ENCODE peak calls at places on chromosome 21, in five cellular contexts. L is spleen, I is cardiac fibroblast, Z is tibial nerve, K is esophagus muscularis mucosa. V is an unnamed sample.

GRCh38 chr21:32457360-32457840 is 44.9 kb downstream of the EVA1C start:
- DNase-seq in I (peak), Z (no peak), K (no peak), L (peak), V (peak)

GRCh38 chr21:27681038-27681437 is 714.1 kb upstream of the ADAMTS5 start:
- DNase-seq in L (no peak), K (no peak), I (no peak), Z (no peak), V (peak)

GRCh38 chr21:20301395-20301794 is 696.8 kb upstream of the NCAM2 start:
- DNase-seq in Z (no peak), K (no peak), L (no peak), I (no peak), V (no peak)

GRCh38 chr21:26445440-26445839 is 127.6 kb downstream of the CYYR1 start:
- DNase-seq in I (peak), L (no peak), K (no peak), Z (no peak), V (peak)

GRCh38 chr21:39845581-39846130 is 21.6 kb upstream of the PCP4 start:
- DNase-seq in L (no peak), I (no peak), Z (no peak), K (peak), V (peak)

GRCh38 chr21:36718951-36719501 is 20.1 kb downstream of the SIM2 start:
- DNase-seq in K (no peak), I (no peak), L (peak), Z (no peak), V (peak)

GRCh38 chr21:17607684-17608083 is 5.0 kb downstream of the BTG3 start:
- DNase-seq in K (no peak), I (no peak), Z (no peak), L (no peak), V (no peak)

GRCh38 chr21:36337099-36337509 is 17.1 kb downstream of the MORC3 start:
- DNase-seq in Z (no peak), I (peak), K (no peak), L (no peak), V (peak)

GRCh38 chr21:20997308-20997632 is 939 bp upstream of the NCAM2 start:
- DNase-seq in K (no peak), I (peak), Z (no peak), L (no peak), V (no peak)

GRCh38 chr21:35208810-35209517 is 159.9 kb upstream of the RUNX1 start:
- DNase-seq in I (peak), K (no peak), Z (no peak), L (no peak), V (peak)

GRCh38 chr21:21731626-21732025 is 733.4 kb downstream of the NCAM2 start:
- DNase-seq in I (no peak), Z (no peak), K (no peak), L (no peak), V (no peak)

GRCh38 chr21:31142600-31142999 is 104.3 kb upstream of the KRTAP19-8 start:
- DNase-seq in Z (no peak), I (no peak), L (no peak), K (no peak), V (no peak)

GRCh38 chr21:35179990-35180557 is 131.0 kb upstream of the RUNX1 start:
- DNase-seq in L (no peak), I (peak), Z (no peak), K (no peak), V (peak)

GRCh38 chr21:21179619-21180336 is 181.6 kb downstream of the NCAM2 start:
- DNase-seq in L (no peak), K (no peak), I (no peak), Z (no peak), V (no peak)

GRCh38 chr21:25708467-25709065 is 26.1 kb downstream of the ATP5PF start:
- DNase-seq in K (no peak), Z (peak), I (peak), L (no peak), V (peak)

GRCh38 chr21:29148535-29148934 is 18.1 kb downstream of the MAP3K7CL start:
- DNase-seq in K (no peak), L (no peak), Z (no peak), I (peak), V (peak)

GRCh38 chr21:26844258-26845065 is 747 bp downstream of the ADAMTS1 start:
- DNase-seq in I (peak), Z (peak), L (peak), K (no peak), V (peak)

GRCh38 chr21:29499734-29500343 is 201.1 kb downstream of the BACH1 start:
- DNase-seq in I (peak), L (no peak), K (no peak), Z (no peak), V (peak)

GRCh38 chr21:35342440-35342839 is 293.3 kb upstream of the RUNX1 start:
- DNase-seq in Z (no peak), I (no peak), L (no peak), K (no peak), V (no peak)

GRCh38 chr21:22342855-22343254 is 1344.6 kb downstream of the NCAM2 start:
- DNase-seq in Z (no peak), I (no peak), K (no peak), L (no peak), V (no peak)

GRCh38 chr21:35563885-35564451 is 496.4 kb downstream of the SETD4 start:
- DNase-seq in L (no peak), Z (peak), I (peak), K (no peak), V (peak)

GRCh38 chr21:42232176-42232825 is 13.4 kb downstream of the ABCG1 start:
- DNase-seq in I (no peak), K (no peak), Z (no peak), L (peak), V (no peak)
- H3K4me3 ChIP-seq in I (no peak), K (no peak), Z (no peak), L (no peak), V (no peak)

DNA sequence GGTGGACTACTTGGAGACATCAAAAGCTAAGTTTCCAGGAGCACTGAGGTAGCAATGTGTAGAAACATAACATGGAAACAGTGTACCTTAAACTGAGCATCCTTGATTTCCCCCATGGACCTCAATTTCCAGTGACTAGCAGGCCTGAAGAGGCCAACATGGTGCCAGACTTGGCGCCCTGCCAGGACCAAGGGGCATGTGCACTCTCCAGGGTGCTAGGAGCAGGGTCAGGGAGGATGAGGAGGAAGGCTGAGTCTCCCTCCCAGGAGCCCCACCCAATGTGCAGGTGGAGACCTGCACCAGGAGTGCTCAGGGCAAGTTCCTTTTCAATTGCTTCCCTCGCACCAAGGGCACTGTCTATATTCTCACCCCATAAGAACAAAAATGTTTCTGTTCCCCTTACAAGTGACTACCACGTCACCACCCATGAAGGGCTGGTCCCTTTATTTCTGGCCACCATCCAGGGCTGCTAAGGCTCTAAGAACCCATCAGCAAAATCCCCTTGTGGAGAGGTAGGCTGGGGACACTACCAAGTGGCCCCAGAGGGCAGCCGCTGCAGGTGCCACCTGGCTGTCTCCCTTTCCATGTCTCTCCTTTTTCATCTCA is 39.2 kb downstream of the MX1 start:
- DNase-seq in K (no peak), L (no peak), Z (no peak), I (no peak), V (no peak)
- H3K4me3 ChIP-seq in K (no peak), L (no peak), Z (no peak), I (no peak), V (no peak)

GRCh38 chr21:15729674-15730483 is at the start of gene USP25:
- DNase-seq in L (peak), K (peak), Z (peak), I (peak), V (peak)

GRCh38 chr21:15732996-15733329 is 3.2 kb downstream of the USP25 start:
- DNase-seq in Z (no peak), L (no peak), K (no peak), I (no peak), V (no peak)

GRCh38 chr21:15730484-15731242 is 881 bp downstream of the USP25 start:
- DNase-seq in L (no peak), Z (no peak), K (no peak), I (no peak), V (no peak)

GRCh38 chr21:15731243-15731613 is 1.4 kb downstream of the USP25 start:
- DNase-seq in K (no peak), L (no peak), I (no peak), Z (no peak), V (no peak)

GRCh38 chr21:15732290-15732995 is 2.7 kb downstream of the USP25 start:
- DNase-seq in K (no peak), L (no peak), I (peak), Z (no peak), V (peak)
- H3K4me3 ChIP-seq in K (peak), L (peak), I (peak), Z (peak), V (peak)

DNA sequence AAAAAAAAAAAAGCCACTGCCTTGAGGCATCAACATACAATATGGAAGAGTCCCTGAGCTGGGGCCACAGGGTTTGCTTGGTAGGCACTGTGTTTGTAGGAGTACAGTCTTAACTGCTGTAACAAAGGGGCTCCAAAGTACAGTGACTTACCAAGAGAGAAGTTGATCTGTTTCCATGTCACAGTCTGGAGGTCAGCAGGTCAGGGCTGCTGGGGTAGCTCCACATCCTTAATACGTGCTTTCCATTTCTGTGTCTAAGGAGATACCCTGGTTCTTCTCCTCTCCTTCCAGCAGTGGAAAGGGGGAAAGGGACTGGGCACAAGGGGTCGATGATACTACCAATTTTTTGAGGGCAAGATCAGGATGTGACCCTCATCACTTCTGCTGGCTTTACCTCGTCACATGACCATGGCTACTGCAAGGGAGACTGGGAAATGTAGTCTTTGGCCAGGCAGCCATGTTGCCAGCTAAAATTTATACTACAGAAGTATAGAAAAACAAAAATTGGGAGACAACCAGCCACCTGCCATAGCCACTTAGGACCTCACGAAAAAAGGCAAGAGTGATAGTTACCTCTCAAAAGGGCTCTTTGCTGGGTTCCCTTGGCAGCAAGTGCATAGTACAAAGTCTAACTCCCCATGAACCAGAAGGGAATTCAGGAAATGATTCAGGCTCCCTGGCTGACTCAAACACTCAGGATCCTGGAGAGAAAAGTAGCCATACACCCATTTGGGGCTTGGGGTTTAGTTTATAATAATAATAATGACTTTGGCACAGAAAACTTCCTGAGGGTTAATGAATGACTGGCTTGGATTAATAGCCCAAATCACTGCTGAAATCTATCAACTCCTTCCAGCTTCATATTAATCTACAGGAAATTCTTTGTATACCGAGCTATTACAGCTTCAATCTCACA is 52.7 kb upstream of the ATP5PO start:
- DNase-seq in Z (no peak), K (no peak), I (peak), L (no peak), V (peak)
- H3K4me3 ChIP-seq in Z (no peak), K (no peak), I (no peak), L (no peak), V (no peak)

DNA sequence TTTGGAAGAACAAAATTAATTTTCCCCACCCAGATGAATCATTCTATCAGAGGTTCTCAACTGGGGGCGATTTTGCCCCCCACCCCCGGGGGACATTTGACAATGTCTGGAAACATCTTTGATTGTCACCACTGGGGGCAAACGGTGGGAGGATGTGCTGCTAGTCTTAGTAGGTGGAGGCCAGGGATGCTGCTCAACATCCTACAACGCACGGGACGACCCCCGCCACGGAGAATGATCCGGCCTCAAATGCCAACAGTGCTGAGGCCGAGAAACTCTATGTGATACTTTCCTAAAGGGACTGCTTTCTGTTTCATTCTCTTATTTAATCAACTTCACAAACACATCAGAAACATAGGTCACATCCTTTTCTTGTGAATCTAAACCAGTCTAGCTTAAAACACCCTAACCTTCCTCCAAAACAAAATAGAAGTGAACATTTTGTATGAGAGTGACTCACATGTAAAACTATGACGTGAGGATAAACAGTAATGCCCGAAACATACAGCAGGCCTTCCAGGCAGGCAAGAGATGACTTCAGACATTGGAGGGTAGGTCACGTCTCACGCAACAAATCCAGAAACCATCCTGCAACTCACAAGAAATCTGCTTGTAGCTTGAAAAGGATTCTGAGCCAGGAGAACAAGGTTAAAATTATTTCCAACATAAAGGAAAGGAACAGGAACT is 37.2 kb upstream of the ETS2 start:
- DNase-seq in L (no peak), K (no peak), I (peak), Z (no peak), V (peak)
- H3K4me3 ChIP-seq in L (no peak), K (no peak), I (no peak), Z (no peak), V (no peak)

GRCh38 chr21:43918385-43918947 is 53.4 kb downstream of the AGPAT3 start:
- DNase-seq in K (no peak), I (no peak), Z (no peak), L (peak), V (no peak)
- H3K4me3 ChIP-seq in K (no peak), I (no peak), Z (no peak), L (no peak), V (no peak)

GRCh38 chr21:44835647-44835973 is 17.7 kb upstream of the SUMO3 start:
- DNase-seq in I (no peak), K (no peak), L (peak), Z (no peak), V (no peak)
- H3K4me3 ChIP-seq in I (no peak), K (no peak), L (no peak), Z (no peak), V (no peak)